ENCODE peak calls at places on chromosomes 2 and 18, in six cellular contexts. S is GM23338, F is progenitor cell of endocrine pancreas, M is cardiac fibroblast, L is activated B cell treated with CpG ODN at 0.5 μM for 24 hours, D is HCT116. Y is an unnamed sample.

GRCh38 chr18:9825571-9826073 is 60.2 kb upstream of the TXNDC2 start:
- DNase-seq in F (no peak), S (no peak), D (peak), L (no peak), M (peak), Y (no peak)

GRCh38 chr2:5981241-5982055 is 289.3 kb downstream of the SOX11 start:
- DNase-seq in D (no peak), F (peak), S (peak), L (no peak), M (no peak), Y (peak)

GRCh38 chr2:71611781-71612545 is 158.6 kb downstream of the DYSF start:
- DNase-seq in D (no peak), L (peak), S (no peak), F (no peak), M (no peak), Y (no peak)

GRCh38 chr2:235569837-235570236 is 76.0 kb downstream of the AGAP1 start:
- DNase-seq in S (no peak), F (no peak), D (no peak), M (no peak), L (no peak), Y (no peak)

GRCh38 chr2:48633143-48633542 is 15.5 kb downstream of the GTF2A1L start:
- DNase-seq in F (no peak), M (no peak), S (no peak), L (no peak), D (no peak), Y (no peak)

GRCh38 chr18:12960846-12961397 is 13.1 kb downstream of the SEH1L start:
- DNase-seq in F (no peak), S (no peak), L (no peak), D (no peak), M (no peak), Y (no peak)

GRCh38 chr18:68215931-68216330 is 499.0 kb downstream of the TMX3 start:
- DNase-seq in L (no peak), D (no peak), F (no peak), M (peak), S (no peak), Y (no peak)

GRCh38 chr2:150465703-150466569 is 21.5 kb downstream of the RND3 start:
- DNase-seq in D (no peak), L (no peak), S (no peak), F (no peak), M (peak), Y (no peak)

GRCh38 chr2:40820319-40820718 is 368.4 kb upstream of the SLC8A1 start:
- DNase-seq in F (no peak), S (no peak), D (no peak), M (peak), L (no peak), Y (no peak)

GRCh38 chr18:21741511-21742322 is 1.1 kb downstream of the MIB1 start:
- DNase-seq in S (peak), F (peak), L (no peak), M (peak), D (no peak), Y (peak)

GRCh38 chr2:239685556-239685955 is 284.7 kb upstream of the HDAC4 start:
- DNase-seq in D (no peak), F (no peak), L (no peak), S (no peak), M (no peak), Y (no peak)

GRCh38 chr2:165475270-165476004 is 5.9 kb downstream of the CSRNP3 start:
- DNase-seq in D (no peak), L (no peak), S (no peak), M (no peak), F (no peak), Y (no peak)

GRCh38 chr2:71620116-71620515 is 166.8 kb downstream of the DYSF start:
- DNase-seq in L (no peak), F (no peak), M (no peak), S (no peak), D (no peak), Y (no peak)

GRCh38 chr18:62802523-62802922 is 87.2 kb downstream of the PHLPP1 start:
- DNase-seq in L (no peak), M (peak), F (no peak), S (no peak), D (no peak), Y (no peak)
- TF ChIP-seq CTCF in L (no peak), M (peak), F (no peak), S (peak), D (no peak), Y (no peak)

GRCh38 chr2:141109633-141110032 is 1021.2 kb downstream of the LRP1B start:
- DNase-seq in M (no peak), D (no peak), S (peak), F (no peak), L (no peak), Y (no peak)
- TF ChIP-seq CTCF in M (peak), D (no peak), S (peak), F (peak), L (no peak), Y (peak)

GRCh38 chr2:236657215-236657614 is 87.6 kb downstream of the ACKR3 start:
- DNase-seq in M (no peak), S (no peak), D (no peak), L (no peak), F (no peak), Y (no peak)
- TF ChIP-seq CTCF in M (no peak), S (no peak), D (no peak), L (no peak), F (no peak), Y (no peak)

DNA sequence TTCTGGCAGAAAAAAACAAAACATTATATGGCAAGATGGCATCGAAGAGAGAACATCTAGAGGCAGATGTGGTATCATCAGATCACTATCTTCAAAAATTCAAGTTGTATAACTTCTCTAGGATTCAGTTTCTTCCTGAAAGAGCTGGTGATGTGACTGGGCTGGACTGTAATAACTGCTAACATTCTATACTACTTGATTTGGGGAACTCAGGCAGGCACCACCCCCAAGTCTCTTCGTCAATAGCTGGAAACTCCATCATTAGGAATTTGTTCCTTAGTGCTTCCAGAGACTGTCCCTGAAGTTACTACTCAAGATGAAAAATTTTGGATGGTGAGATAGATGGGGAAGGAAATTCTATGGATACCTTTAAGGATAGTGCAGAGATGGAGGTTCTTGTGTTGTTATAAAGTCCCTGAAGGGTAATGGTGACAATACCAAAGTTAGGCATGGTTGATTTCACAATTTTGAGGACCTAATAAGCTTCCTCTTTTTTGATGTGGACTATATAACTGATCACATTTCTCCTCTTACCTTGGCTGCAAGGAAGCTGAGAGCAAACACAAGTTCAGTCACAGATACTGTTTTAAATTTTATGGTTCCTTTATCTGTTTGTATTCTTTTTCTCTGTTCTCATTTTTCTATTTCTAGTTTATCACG is 59.1 kb upstream of the PGAP1 start:
- DNase-seq in D (no peak), F (no peak), S (no peak), L (no peak), M (no peak), Y (no peak)
- TF ChIP-seq CTCF in D (no peak), F (no peak), S (no peak), L (no peak), M (no peak), Y (no peak)

DNA sequence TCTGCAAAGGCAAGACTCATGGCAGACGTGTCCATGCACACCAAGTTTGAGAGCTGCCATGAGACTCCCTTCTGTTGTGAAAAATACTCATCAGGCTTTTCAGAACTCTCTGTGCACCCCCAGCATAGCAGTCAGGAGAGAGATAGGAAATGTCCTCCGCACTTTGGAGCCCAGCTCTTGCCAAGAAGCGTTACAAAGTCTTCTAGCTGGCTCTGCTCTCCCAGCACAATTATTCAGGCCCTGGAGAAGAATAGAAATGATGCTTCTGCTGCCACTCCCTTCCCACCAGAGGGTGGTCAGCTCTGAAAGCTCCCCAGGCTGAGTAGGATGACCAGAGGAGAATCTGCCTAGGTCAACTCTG is 594.4 kb upstream of the ID2 start:
- DNase-seq in L (no peak), M (no peak), F (no peak), D (no peak), S (no peak), Y (no peak)
- TF ChIP-seq CTCF in L (no peak), M (no peak), F (no peak), D (no peak), S (no peak), Y (no peak)

DNA sequence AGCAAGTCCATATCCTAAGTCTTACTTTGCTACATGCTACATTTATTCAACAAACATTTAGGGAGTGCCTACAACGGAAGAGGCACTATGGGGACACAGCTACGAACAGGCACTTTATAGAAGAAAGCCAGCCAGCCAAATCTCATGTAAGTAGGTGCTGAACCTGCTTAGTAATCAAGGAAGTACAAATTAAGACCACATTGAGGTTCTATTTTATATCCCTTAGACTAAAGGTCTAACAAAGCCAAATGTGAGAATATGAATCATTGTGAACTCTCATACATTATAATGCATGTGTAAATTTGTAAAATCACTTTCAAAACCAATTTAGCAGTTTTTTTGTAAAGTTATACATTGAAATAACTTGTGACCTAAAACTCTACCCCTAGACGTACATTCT is 60.0 kb downstream of the PDK1 start:
- DNase-seq in D (no peak), L (no peak), M (no peak), F (no peak), S (no peak), Y (no peak)
- TF ChIP-seq CTCF in D (no peak), L (no peak), M (no peak), F (no peak), S (no peak), Y (no peak)

GRCh38 chr2:170240629-170241028 is 62.7 kb downstream of the MYO3B start:
- DNase-seq in S (no peak), F (no peak), M (no peak), D (no peak), L (no peak), Y (no peak)

GRCh38 chr2:170236639-170237037 is 58.7 kb downstream of the MYO3B start:
- DNase-seq in S (no peak), M (no peak), F (no peak), L (no peak), D (no peak), Y (no peak)

GRCh38 chr2:170238776-170239175 is 60.8 kb downstream of the MYO3B start:
- DNase-seq in F (no peak), D (peak), M (no peak), L (no peak), S (no peak), Y (no peak)

GRCh38 chr2:170237572-170238120 is 59.7 kb downstream of the MYO3B start:
- DNase-seq in S (no peak), F (no peak), L (no peak), M (no peak), D (no peak), Y (no peak)

DNA sequence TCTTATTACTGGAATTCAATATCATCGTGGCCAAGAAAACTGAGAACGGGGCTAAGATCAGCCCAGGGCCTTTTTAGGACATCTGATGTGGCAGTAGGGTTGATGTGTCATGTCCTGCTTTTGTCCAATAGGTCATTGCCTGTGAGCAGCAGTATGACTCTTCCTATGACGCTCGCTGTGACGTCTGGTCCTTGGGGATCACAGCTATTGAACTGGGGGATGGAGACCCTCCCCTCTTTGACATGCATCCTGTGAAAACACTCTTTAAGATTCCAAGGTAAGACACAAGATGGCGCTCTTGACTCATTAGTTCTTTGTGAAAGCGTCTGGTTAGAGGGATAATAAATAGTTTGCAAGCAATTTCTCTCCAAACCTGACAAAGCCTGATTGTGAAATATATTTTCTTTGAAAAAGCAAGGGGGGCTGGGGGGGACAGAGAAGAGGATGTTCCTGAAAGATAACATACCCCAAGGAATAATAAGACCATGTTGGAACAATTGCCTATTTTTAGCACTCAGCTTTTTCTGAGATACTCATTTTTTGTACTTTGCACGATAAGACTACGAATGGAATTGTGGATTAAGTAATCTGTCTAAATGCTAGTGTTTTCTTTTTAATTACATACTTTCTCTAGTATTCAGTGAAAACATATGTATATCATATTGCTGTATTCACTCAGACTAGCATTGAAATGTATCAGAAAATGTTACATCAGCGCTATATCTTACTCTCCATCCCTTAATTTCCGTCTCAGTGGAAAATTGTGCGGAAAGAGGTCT is 58.1 kb downstream of the MYO3B start:
- DNase-seq in L (no peak), F (peak), S (peak), M (peak), D (peak), Y (peak)
- TF ChIP-seq CTCF in L (no peak), F (peak), S (peak), M (peak), D (peak), Y (peak)

DNA sequence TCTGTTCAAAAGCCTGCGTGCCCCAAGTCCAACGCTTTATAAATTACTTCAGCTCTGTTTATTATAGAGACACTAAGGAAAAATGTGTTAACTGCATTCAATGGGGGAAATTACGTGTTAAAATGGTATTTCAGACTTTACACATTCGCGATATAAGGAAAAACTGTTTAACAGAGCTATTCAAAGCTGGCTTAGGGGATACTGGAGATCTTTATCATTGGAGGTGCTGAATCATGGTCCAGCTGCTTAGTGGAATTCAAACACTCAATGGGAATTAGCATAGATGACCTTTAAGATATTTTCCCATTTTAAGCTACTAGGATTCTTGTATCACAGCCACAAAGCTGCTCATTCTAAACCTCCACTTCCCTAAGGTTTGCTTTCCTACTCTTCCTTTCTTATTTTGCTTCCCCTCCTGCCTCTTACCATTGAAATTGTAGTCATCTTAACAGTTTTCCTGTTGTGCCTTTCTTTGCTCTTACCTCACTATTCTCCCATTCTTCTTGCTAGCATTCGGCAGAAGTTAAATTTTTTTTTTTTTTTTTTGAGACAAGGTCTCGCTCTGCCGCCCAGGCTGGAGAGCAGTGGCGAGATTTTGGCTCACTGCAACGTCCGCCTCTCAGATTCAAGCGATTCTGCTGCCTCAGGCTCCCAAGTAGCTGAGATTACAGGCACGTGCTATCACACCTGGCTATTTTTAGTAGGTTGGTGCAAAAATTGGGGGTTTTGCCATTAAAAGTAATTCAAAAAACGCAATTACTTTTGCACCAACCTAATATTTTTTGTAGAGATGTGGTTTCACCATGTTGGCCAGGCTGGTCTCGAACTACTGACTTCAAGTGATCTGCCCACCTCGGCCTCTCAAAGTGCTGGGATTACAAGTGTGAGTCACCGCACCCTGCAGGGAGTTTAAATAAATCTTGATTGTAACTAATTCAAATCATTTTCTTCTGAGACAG is 6.5 kb downstream of the SULT6B1 start:
- DNase-seq in F (no peak), S (no peak), M (no peak), L (no peak), D (no peak), Y (no peak)
- TF ChIP-seq CTCF in F (no peak), S (no peak), M (no peak), L (no peak), D (no peak), Y (no peak)

GRCh38 chr2:137888845-137889244 is 75.4 kb upstream of the HNMT start:
- DNase-seq in M (peak), D (peak), L (no peak), F (peak), S (peak), Y (peak)
- TF ChIP-seq CTCF in M (peak), D (peak), L (no peak), F (peak), S (peak), Y (peak)

Y was measured in nephron progenitor cell.